ENCODE peak calls at places on chromosomes 2 and 18, in ten cellular contexts. K is RWPE1; R is Caco-2; L is activated naive CD8-positive, alpha-beta T cell treated with anti-CD3 and anti-CD28 coated beads, Interleukin-2, amount 50 U/mL, for 16 hours; W is activated naive CD4-positive, alpha-beta T cell treated with anti-CD3 and anti-CD28 coated beads for 36 hours; P is Calu3; H is HFFc6; A is GM23338; Y is dermis blood vessel endothelial cell; B is fibroblast of the conjunctiva. U is an unnamed sample.

GRCh38 chr2:168635065-168635577 is 167.3 kb upstream of the NOSTRIN start:
- DNase-seq in Y (no peak), L (no peak), P (no peak), R (no peak), K (no peak), H (no peak), B (peak), W (no peak), A (peak), U (no peak)

GRCh38 chr2:113973856-113974255 is 84.0 kb downstream of the ACTR3 start:
- DNase-seq in P (no peak), Y (no peak), K (no peak), L (no peak), R (no peak), B (no peak), A (no peak), H (no peak), W (no peak), U (no peak)

GRCh38 chr2:222760301-222760897 is 88.9 kb downstream of the MOGAT1 start:
- DNase-seq in R (no peak), L (no peak), Y (no peak), H (no peak), W (no peak), A (no peak), K (no peak), B (no peak), P (no peak), U (no peak)

GRCh38 chr2:159797468-159798375 is at the start of gene CD302:
- DNase-seq in R (peak), P (peak), W (peak), L (peak), A (peak), Y (peak), B (no peak), H (no peak), K (peak), U (peak)

GRCh38 chr2:231554748-231555545 is 24.7 kb upstream of the NMUR1 start:
- DNase-seq in Y (peak), K (no peak), L (no peak), P (no peak), B (no peak), W (no peak), H (no peak), A (no peak), R (no peak), U (no peak)

GRCh38 chr2:241659150-241659739 is 21.8 kb downstream of the ATG4B start:
- DNase-seq in B (peak), H (peak), R (peak), W (peak), K (peak), P (peak), Y (peak), A (peak), L (no peak), U (peak)

GRCh38 chr2:171889333-171889732 is 4.7 kb downstream of the SLC25A12 start:
- DNase-seq in Y (no peak), B (no peak), K (no peak), H (no peak), A (no peak), W (no peak), P (no peak), L (no peak), R (no peak), U (no peak)

GRCh38 chr18:3590096-3590655 is 140.2 kb downstream of the TGIF1 start:
- DNase-seq in P (no peak), L (no peak), B (no peak), A (no peak), R (no peak), Y (no peak), W (no peak), K (no peak), H (no peak), U (no peak)

GRCh38 chr2:230901006-230901405 is 24.0 kb downstream of the GPR55 start:
- DNase-seq in R (no peak), H (no peak), P (no peak), B (no peak), Y (no peak), K (no peak), A (no peak), W (no peak), L (no peak), U (no peak)

GRCh38 chr18:67218556-67218955 is 298.0 kb downstream of the DSEL start:
- DNase-seq in W (no peak), P (no peak), B (no peak), K (no peak), Y (no peak), H (no peak), R (no peak), L (no peak), A (no peak), U (no peak)

GRCh38 chr2:119465687-119466086 is 34.0 kb downstream of the TMEM37 start:
- DNase-seq in L (no peak), W (no peak), H (no peak), K (no peak), B (no peak), P (no peak), Y (no peak), R (no peak), A (no peak), U (no peak)

GRCh38 chr2:84894758-84895520 is 10.5 kb upstream of the TMSB10 start:
- DNase-seq in H (peak), Y (peak), L (no peak), R (no peak), B (no peak), P (no peak), A (no peak), K (no peak), W (peak), U (no peak)

GRCh38 chr2:74036450-74037175 is 51.9 kb downstream of the TET3 start:
- DNase-seq in P (no peak), H (no peak), L (no peak), A (no peak), R (no peak), B (no peak), W (no peak), K (no peak), Y (no peak), U (no peak)

GRCh38 chr2:148861367-148861766 is 13.7 kb upstream of the KIF5C start:
- DNase-seq in W (no peak), Y (no peak), K (no peak), R (no peak), A (no peak), B (no peak), H (no peak), P (no peak), L (no peak), U (no peak)

GRCh38 chr2:205484717-205485116 is 197.6 kb upstream of the NRP2 start:
- DNase-seq in W (no peak), P (no peak), A (no peak), L (no peak), Y (no peak), K (no peak), B (no peak), H (no peak), R (no peak), U (no peak)

GRCh38 chr2:239002960-239003932 is 155.4 kb downstream of the TWIST2 start:
- DNase-seq in B (peak), A (no peak), H (peak), K (peak), R (no peak), W (no peak), Y (no peak), L (no peak), P (no peak), U (no peak)

GRCh38 chr18:55384551-55385275 is 203.3 kb downstream of the TCF4 start:
- DNase-seq in P (peak), W (peak), H (peak), K (no peak), L (no peak), A (peak), R (peak), Y (peak), B (no peak), U (peak)

GRCh38 chr2:217106650-217107014 is 246.8 kb upstream of the TNP1 start:
- DNase-seq in H (peak), Y (no peak), R (no peak), B (no peak), K (peak), W (no peak), P (no peak), L (no peak), A (peak), U (peak)

GRCh38 chr2:240948905-240949790 is 43.0 kb downstream of the CROCC2 start:
- DNase-seq in H (no peak), Y (no peak), K (no peak), W (peak), R (no peak), P (no peak), B (no peak), A (no peak), L (no peak), U (no peak)

GRCh38 chr2:231951452-231951851 is 10.1 kb upstream of the DIS3L2 start:
- DNase-seq in H (no peak), R (no peak), Y (no peak), B (no peak), W (no peak), K (no peak), A (no peak), L (no peak), P (no peak), U (no peak)

GRCh38 chr2:231461516-231461971 is 2.7 kb downstream of the NCL start:
- DNase-seq in P (no peak), B (no peak), K (no peak), Y (no peak), H (no peak), W (no peak), A (no peak), L (no peak), R (no peak), U (no peak)

GRCh38 chr2:200335657-200336056 is 29.2 kb downstream of the SPATS2L start:
- DNase-seq in R (no peak), W (no peak), L (no peak), A (no peak), P (peak), H (no peak), K (peak), B (no peak), Y (no peak), U (no peak)

GRCh38 chr2:177758591-177759371 is 313.8 kb downstream of the PDE11A start:
- DNase-seq in L (no peak), B (peak), Y (peak), K (peak), W (peak), R (peak), A (peak), P (peak), H (peak), U (peak)

GRCh38 chr18:42641996-42642395 is 473.5 kb downstream of the RIT2 start:
- DNase-seq in W (no peak), K (no peak), R (no peak), L (no peak), P (no peak), H (no peak), Y (no peak), B (no peak), A (no peak), U (no peak)

GRCh38 chr18:58805482-58806187 is 59.0 kb upstream of the ZNF532 start:
- DNase-seq in L (no peak), Y (no peak), K (no peak), W (no peak), P (no peak), H (no peak), A (no peak), B (no peak), R (no peak), U (no peak)

GRCh38 chr2:73069855-73070650 is 1.5 kb downstream of the SFXN5 start:
- DNase-seq in Y (no peak), L (no peak), W (no peak), P (no peak), A (no peak), H (no peak), B (no peak), R (no peak), K (no peak), U (no peak)

GRCh38 chr2:64092502-64092901 is 51.7 kb downstream of the PELI1 start:
- DNase-seq in H (no peak), A (no peak), R (no peak), K (no peak), B (no peak), W (no peak), P (no peak), L (no peak), Y (no peak), U (no peak)

GRCh38 chr2:204479557-204479956 is 65.7 kb upstream of the PARD3B start:
- DNase-seq in L (no peak), B (no peak), P (peak), H (no peak), R (no peak), Y (peak), W (peak), K (no peak), A (no peak), U (no peak)

GRCh38 chr2:61423714-61424113 is 47.2 kb downstream of the USP34 start:
- DNase-seq in P (no peak), L (no peak), K (no peak), W (no peak), A (no peak), H (peak), R (no peak), Y (peak), B (no peak), U (no peak)

GRCh38 chr18:77071711-77072292 is 60.8 kb downstream of the MBP start:
- DNase-seq in B (peak), A (no peak), R (no peak), L (no peak), K (no peak), H (peak), P (no peak), W (peak), Y (peak), U (no peak)

GRCh38 chr18:76499596-76500340 is 4.7 kb upstream of the ZNF516 start:
- DNase-seq in L (no peak), P (no peak), K (no peak), H (no peak), A (no peak), B (no peak), W (no peak), Y (no peak), R (no peak), U (no peak)

U was measured in WTC11.